ENCODE peak calls at places on chromosomes 5 and 9, in nine cellular contexts. D is H54; O is T-helper 1 cell; T is stimulated activated CD8-positive, alpha-beta memory T cell treated with anti-CD3 and anti-CD28 coated beads, Interleukin-7, amount 100 ng/mL, for 24 hours; F is T-helper 9 cell; R is Right ventricle myocardium superior; Z is heart left ventricle; K is H9; E is iris pigment epithelial cell. H is an unnamed sample.

GRCh38 chr5:64775288-64775687 is 6.6 kb downstream of the CWC27 start:
- DNase-seq in D (no peak), T (no peak), R (no peak), O (no peak), E (no peak), K (no peak), Z (no peak), F (no peak), H (no peak)

GRCh38 chr5:156779436-156779835 is 70.7 kb upstream of the PPP1R2B start:
- DNase-seq in O (no peak), T (no peak), Z (no peak), E (no peak), K (no peak), D (no peak), F (no peak), R (no peak), H (no peak)

GRCh38 chr5:59506285-59506877 is 387.1 kb downstream of the PDE4D start:
- DNase-seq in F (no peak), E (peak; percentile 57), D (no peak), K (no peak), O (no peak), Z (no peak), R (no peak), T (no peak), H (no peak)

GRCh38 chr5:118883396-118883795 is 105.0 kb downstream of the DTWD2 start:
- DNase-seq in D (no peak), E (no peak), T (no peak), K (no peak), R (no peak), O (no peak), F (no peak), Z (no peak), H (no peak)

GRCh38 chr5:17224858-17225436 is 7.5 kb downstream of the BASP1 start:
- DNase-seq in T (no peak), Z (no peak), F (no peak), K (no peak), D (no peak), E (peak; percentile 85), R (no peak), O (no peak), H (no peak)

GRCh38 chr9:126604059-126604685 is 9.6 kb upstream of the LMX1B start:
- DNase-seq in T (no peak), E (no peak), F (no peak), O (no peak), R (no peak), K (no peak), D (no peak), Z (no peak), H (no peak)

GRCh38 chr5:1037671-1038416 is 29.2 kb downstream of the NKD2 start:
- DNase-seq in T (no peak), K (no peak), D (no peak), E (no peak), Z (no peak), F (no peak), O (peak; percentile 8), R (peak; percentile 34), H (no peak)

GRCh38 chr9:26748449-26749058 is 144.0 kb downstream of the CAAP1 start:
- DNase-seq in F (no peak), T (no peak), D (no peak), E (no peak), Z (no peak), R (no peak), K (no peak), O (no peak), H (no peak)

GRCh38 chr9:90909747-90910283 is 108.2 kb downstream of the SYK start:
- DNase-seq in Z (no peak), K (no peak), R (no peak), D (no peak), O (no peak), T (no peak), F (no peak), E (no peak), H (no peak)

GRCh38 chr5:132219981-132220380 is 7.7 kb downstream of the P4HA2 start:
- DNase-seq in R (no peak), D (no peak), E (no peak), Z (no peak), K (no peak), F (no peak), T (no peak), O (no peak), H (no peak)

GRCh38 chr9:92603100-92603499 is 66.8 kb downstream of the IPPK start:
- DNase-seq in K (no peak), D (no peak), E (no peak), Z (no peak), T (no peak), O (no peak), R (no peak), F (no peak), H (no peak)

GRCh38 chr5:110510146-110510545 is 216.3 kb downstream of the TMEM232 start:
- DNase-seq in R (no peak), Z (no peak), O (no peak), D (no peak), F (no peak), K (no peak), T (no peak), E (no peak), H (no peak)

H was measured in GM04504.